ENCODE peak calls at places on chromosome 13, in five cellular contexts. V is right lobe of liver, P is coronary artery, B is mammary epithelial cell, E is endodermal cell. X is an unnamed sample.

GRCh38 chr13:79451500-79451962 is 29.4 kb upstream of the NDFIP2 start:
- DNase-seq in V (no peak), P (no peak), B (peak), E (peak), X (no peak)

GRCh38 chr13:76570485-76570884 is 315.7 kb downstream of the KCTD12 start:
- DNase-seq in V (no peak), P (no peak), B (no peak), E (no peak), X (no peak)

GRCh38 chr13:27979001-27979643 is 9.4 kb downstream of the URAD start:
- DNase-seq in V (peak), P (no peak), B (no peak), E (peak), X (no peak)

GRCh38 chr13:41007359-41008118 is 11.6 kb downstream of the ELF1 start:
- DNase-seq in V (peak), P (no peak), B (no peak), E (no peak), X (no peak)

GRCh38 chr13:67223742-67224141 is 6.4 kb downstream of the PCDH9 start:
- DNase-seq in V (no peak), P (no peak), B (no peak), E (no peak), X (no peak)

GRCh38 chr13:55606045-55606665 is 1534.6 kb upstream of the PRR20A start:
- DNase-seq in V (no peak), P (no peak), B (no peak), E (no peak), X (no peak)

GRCh38 chr13:40149611-40150283 is 494.3 kb downstream of the COG6 start:
- DNase-seq in V (no peak), P (no peak), B (peak), E (no peak), X (peak)

GRCh38 chr13:55566779-55567178 is 1573.9 kb upstream of the PRR20A start:
- DNase-seq in V (no peak), P (no peak), B (no peak), E (no peak), X (no peak)

GRCh38 chr13:40665061-40665753 is 1.2 kb downstream of the FOXO1 start:
- DNase-seq in V (peak), P (peak), B (peak), E (peak), X (peak)

GRCh38 chr13:100933841-100934240 is 259.2 kb upstream of the TMTC4 start:
- DNase-seq in V (no peak), P (no peak), B (no peak), E (no peak), X (no peak)
- H3K27ac ChIP-seq in V (no peak), P (no peak), B (no peak), E (no peak), X (no peak)

DNA sequence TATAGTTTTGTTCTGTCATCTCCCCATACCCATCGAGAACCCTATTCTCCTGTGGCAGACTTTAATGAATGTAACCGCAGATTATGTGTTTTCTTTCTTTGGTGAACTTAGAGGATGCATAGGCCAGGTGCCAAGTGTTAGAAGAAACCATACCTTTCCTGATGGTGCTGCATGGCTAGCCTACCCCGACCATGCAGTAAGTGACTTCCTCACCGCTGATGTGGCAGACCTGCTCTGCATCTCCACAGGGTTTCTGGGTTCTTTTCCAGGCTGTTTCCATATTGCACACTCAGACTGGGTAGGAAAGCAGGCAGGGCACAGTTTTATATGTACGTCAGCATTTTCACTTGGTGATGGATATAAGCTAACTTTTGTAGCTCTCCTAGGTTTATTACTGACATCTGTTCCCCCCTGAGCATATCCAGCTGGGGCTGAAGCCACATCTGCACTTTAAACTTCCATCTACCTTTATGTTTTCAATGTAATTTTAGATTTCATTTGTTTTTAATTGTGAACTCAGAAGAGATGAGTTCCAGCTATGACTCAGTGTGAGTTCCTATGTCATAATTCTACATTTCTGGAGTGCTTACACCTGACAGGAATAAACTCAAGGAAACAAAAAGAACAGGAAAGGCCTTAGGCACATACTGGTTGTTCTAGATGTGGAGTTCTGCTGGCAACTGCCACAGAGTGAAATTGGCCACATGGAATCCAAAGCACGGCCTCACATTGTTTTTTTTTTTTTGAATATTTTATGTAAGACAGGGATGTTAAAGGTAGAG is 42.4 kb downstream of the LRCH1 start:
- DNase-seq in V (no peak), P (no peak), B (peak), E (no peak), X (peak)
- H3K27ac ChIP-seq in V (no peak), P (no peak), B (peak), E (no peak), X (peak)

DNA sequence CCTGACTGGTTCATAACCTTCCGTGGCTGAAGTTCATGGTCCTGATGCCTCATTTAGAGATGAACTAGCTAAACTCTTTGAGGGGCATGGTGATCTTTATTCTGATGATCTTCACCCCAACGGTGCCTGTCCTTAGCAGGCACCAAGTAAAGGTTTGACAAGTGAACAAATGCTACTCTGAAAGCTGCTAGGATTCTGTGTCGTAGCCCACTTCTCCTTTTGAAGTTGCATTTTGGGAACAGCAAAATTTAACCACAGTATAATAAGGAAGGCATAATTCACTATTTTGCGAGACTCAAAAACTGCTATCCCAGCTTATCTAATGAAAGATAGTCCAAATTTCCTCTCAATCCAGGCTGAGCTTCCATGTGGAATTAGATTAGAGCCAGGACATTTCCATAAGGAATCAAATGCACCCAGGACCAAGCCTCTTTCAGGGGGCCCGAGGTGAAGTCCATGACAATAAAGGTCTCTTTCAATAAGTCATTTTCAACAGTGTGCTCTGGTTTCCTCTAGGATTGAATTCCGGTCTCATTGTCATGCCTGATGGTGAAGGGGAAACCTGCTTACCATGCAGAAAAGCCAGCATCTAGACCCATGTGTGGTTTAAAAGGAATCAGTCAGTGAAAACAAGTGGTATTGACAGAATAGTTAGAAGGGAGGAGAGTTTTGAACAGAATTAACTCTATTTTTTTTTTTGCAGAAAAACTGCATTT is 23.1 kb downstream of the SIAH3 start:
- DNase-seq in V (no peak), P (peak), B (no peak), E (no peak), X (no peak)
- H3K27ac ChIP-seq in V (no peak), P (no peak), B (no peak), E (no peak), X (no peak)

GRCh38 chr13:98977568-98978270 is at the start of gene DOCK9:
- DNase-seq in V (no peak), P (no peak), B (peak), E (peak), X (peak)
- H3K27ac ChIP-seq in V (no peak), P (no peak), B (peak), E (peak), X (peak)

DNA sequence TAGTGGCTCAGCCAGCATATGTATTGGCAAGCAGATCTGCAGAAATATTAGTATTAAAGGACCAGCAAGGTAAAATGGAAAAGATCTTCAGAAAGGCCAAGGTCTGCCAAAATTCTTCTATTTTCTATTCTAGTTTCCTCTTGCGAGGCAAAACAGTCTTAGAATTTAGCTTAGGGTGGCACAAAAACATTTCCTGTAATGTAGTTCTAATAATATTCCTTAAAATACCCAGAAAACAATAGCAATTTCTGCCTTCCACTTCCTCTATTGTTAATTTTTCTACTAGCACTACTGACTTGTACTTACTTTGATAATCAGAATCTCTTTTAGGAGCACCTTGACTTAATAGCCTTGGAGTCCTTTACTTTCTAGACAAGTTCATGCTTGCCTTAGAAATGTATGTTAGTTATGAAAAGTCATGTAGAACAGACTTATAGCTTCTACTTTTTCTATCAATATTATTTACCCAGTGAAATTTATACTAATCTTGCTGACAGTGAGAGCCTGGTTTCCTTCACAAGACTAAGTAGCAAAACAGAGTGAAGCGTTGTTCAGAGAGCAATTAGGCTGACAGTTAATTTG is 23.8 kb upstream of the LPAR6 start:
- DNase-seq in V (no peak), P (no peak), B (no peak), E (no peak), X (no peak)
- H3K27ac ChIP-seq in V (no peak), P (peak), B (no peak), E (no peak), X (no peak)

DNA sequence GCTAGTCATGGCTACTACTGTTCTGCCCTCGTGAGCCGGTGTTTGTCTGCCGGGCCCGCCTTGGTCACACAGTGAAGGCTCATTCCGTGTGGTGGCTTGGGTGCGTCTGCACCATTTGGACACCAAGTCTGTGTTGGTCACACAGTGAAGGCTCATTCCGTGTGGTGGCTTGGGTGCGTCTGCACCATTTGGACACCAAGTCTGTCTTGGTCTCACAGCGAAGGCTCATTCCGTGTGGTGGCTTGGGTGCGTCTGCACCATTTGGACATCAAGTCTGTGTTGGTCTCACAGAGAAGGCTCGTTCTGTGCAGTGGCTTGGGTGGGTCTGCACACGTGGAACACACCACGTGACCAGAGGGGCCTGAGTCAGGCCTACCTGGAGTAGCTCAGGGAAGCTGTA is 29.0 kb upstream of the DCUN1D2 start:
- DNase-seq in V (no peak), P (no peak), B (no peak), E (no peak), X (no peak)
- H3K27ac ChIP-seq in V (no peak), P (no peak), B (no peak), E (no peak), X (no peak)

GRCh38 chr13:105033999-105034398 is 1501.5 kb downstream of the EFNB2 start:
- DNase-seq in V (no peak), P (no peak), B (no peak), E (peak), X (no peak)
- H3K27ac ChIP-seq in V (no peak), P (no peak), B (no peak), E (no peak), X (no peak)

X was measured in prostate gland.